ENCODE peak calls at places on chromosomes 11 and 22, in eight cellular contexts. U is astrocyte of the spinal cord; L is stimulated activated naive B cell treated with anti-CD40 and anti-IgM and Interleukin-4, amounts not matched to agents 10 μg/mL and 1 μg/mL and 100 μg/mL, for 72 hours; J is activated T-cell treated with anti-CD3 and anti-CD28 coated beads for 48 hours; O is amniotic stem cell; E is NCI-H2107; Z is psoas muscle; T is CD4-positive, CD25-positive, alpha-beta regulatory T cell. B is an unnamed sample.

GRCh38 chr22:46055176-46055850 is 78.4 kb upstream of the WNT7B start:
- DNase-seq in U (peak), L (no peak), J (no peak), O (no peak), E (no peak), Z (peak), T (no peak), B (peak)

GRCh38 chr11:103202048-103202651 is 92.9 kb downstream of the DYNC2H1 start:
- DNase-seq in U (peak), L (no peak), J (no peak), O (peak), E (no peak), Z (no peak), T (no peak), B (no peak)

GRCh38 chr22:28893810-28894209 is 10.4 kb downstream of the ZNRF3 start:
- DNase-seq in U (no peak), L (no peak), J (no peak), O (no peak), E (no peak), Z (no peak), T (no peak), B (no peak)

GRCh38 chr22:49747130-49747529 is 80.5 kb downstream of the BRD1 start:
- DNase-seq in U (no peak), L (no peak), J (no peak), O (no peak), E (no peak), Z (no peak), T (no peak), B (no peak)

GRCh38 chr11:128214263-128214662 is 373.1 kb downstream of the ETS1 start:
- DNase-seq in U (peak), L (no peak), J (no peak), O (no peak), E (no peak), Z (no peak), T (no peak), B (no peak)

GRCh38 chr11:57323503-57324153 is 1.1 kb downstream of the TNKS1BP1 start:
- DNase-seq in U (peak), L (no peak), J (no peak), O (no peak), E (no peak), Z (no peak), T (no peak), B (no peak)

GRCh38 chr11:38718659-38719058 is 2120.6 kb upstream of the RAG2 start:
- DNase-seq in U (no peak), L (no peak), J (no peak), O (no peak), E (no peak), Z (no peak), T (no peak), B (no peak)

GRCh38 chr22:48595511-48595905 is 1232.2 kb downstream of the BRD1 start:
- DNase-seq in U (no peak), L (no peak), J (no peak), O (no peak), E (no peak), Z (no peak), T (no peak), B (no peak)

GRCh38 chr22:35521358-35522264 is 19.0 kb upstream of the RASD2 start:
- DNase-seq in U (no peak), L (no peak), J (no peak), O (no peak), E (no peak), Z (no peak), T (no peak), B (no peak)

GRCh38 chr11:58334708-58335107 is 24.2 kb downstream of the OR5B17 start:
- DNase-seq in U (peak), L (no peak), J (no peak), O (no peak), E (no peak), Z (no peak), T (no peak), B (no peak)

GRCh38 chr22:30830907-30831306 is 136.2 kb downstream of the OSBP2 start:
- DNase-seq in U (peak), L (no peak), J (no peak), O (peak), E (no peak), Z (no peak), T (no peak), B (no peak)

GRCh38 chr11:2155511-2155910 is 5.5 kb downstream of the INS start:
- DNase-seq in U (no peak), L (no peak), J (no peak), O (no peak), E (no peak), Z (no peak), T (no peak), B (no peak)

GRCh38 chr11:33635161-33635560 is 65.5 kb downstream of the C11orf91 start:
- DNase-seq in U (no peak), L (no peak), J (no peak), O (no peak), E (no peak), Z (peak), T (no peak), B (peak)

GRCh38 chr22:30744224-30744623 is 49.5 kb downstream of the OSBP2 start:
- DNase-seq in U (no peak), L (no peak), J (no peak), O (no peak), E (no peak), Z (no peak), T (no peak), B (no peak)

GRCh38 chr11:96050435-96051182 is 126.7 kb upstream of the MTMR2 start:
- DNase-seq in U (peak), L (no peak), J (no peak), O (no peak), E (no peak), Z (no peak), T (no peak), B (no peak)

GRCh38 chr11:119193626-119194025 is 8.4 kb downstream of the NHERF4 start:
- DNase-seq in U (no peak), L (no peak), J (no peak), O (no peak), E (no peak), Z (no peak), T (no peak), B (peak)

GRCh38 chr22:25748704-25749103 is 6.7 kb downstream of the MYO18B start:
- DNase-seq in U (no peak), L (no peak), J (no peak), O (no peak), E (no peak), Z (no peak), T (no peak), B (no peak)

GRCh38 chr22:27726726-27727449 is 74.7 kb downstream of the MN1 start:
- DNase-seq in U (peak), L (no peak), J (no peak), O (peak), E (no peak), Z (peak), T (no peak), B (peak)

GRCh38 chr11:113655771-113656170 is 50.3 kb downstream of the TMPRSS5 start:
- DNase-seq in U (no peak), L (no peak), J (no peak), O (no peak), E (no peak), Z (no peak), T (no peak), B (no peak)

GRCh38 chr11:45616802-45617549 is 48.4 kb downstream of the CHST1 start:
- DNase-seq in U (no peak), L (no peak), J (no peak), O (no peak), E (no peak), Z (no peak), T (no peak), B (no peak)

GRCh38 chr11:69912911-69913451 is 93.8 kb upstream of the FGF3 start:
- DNase-seq in U (no peak), L (no peak), J (no peak), O (no peak), E (no peak), Z (no peak), T (no peak), B (peak)

GRCh38 chr22:37639771-37640590 is 512 bp downstream of the SH3BP1 start:
- DNase-seq in U (no peak), L (no peak), J (no peak), O (no peak), E (no peak), Z (no peak), T (no peak), B (no peak)

GRCh38 chr11:70033711-70034070 is 44.4 kb upstream of the ANO1 start:
- DNase-seq in U (no peak), L (no peak), J (no peak), O (no peak), E (no peak), Z (no peak), T (no peak), B (no peak)

GRCh38 chr11:96342131-96342970 is 644 bp downstream of the MAML2 start:
- DNase-seq in U (no peak), L (no peak), J (no peak), O (no peak), E (no peak), Z (no peak), T (no peak), B (no peak)

GRCh38 chr11:64969209-64969608 is 2.7 kb downstream of the MAJIN start:
- DNase-seq in U (peak), L (no peak), J (no peak), O (peak), E (no peak), Z (no peak), T (no peak), B (no peak)